ENCODE peak calls at places on chromosomes 2 and 18, in ten cellular contexts. J is dermis blood vessel endothelial cell, U is AML-193, H is Daoy, M is HTR-8/SVneo, L is NCI-H1417 treated with DMSO at 0.1 percent for 48 hours, C is aorta, F is colonic mucosa, P is RKO, E is adrenal gland. K is an unnamed sample.

GRCh38 chr2:134290363-134290762 is 36.5 kb downstream of the MGAT5 start:
- DNase-seq in J (no peak), U (peak), H (no peak), M (no peak), L (no peak), C (no peak), F (no peak), P (no peak), E (no peak), K (no peak)

GRCh38 chr2:195657634-195658540 is 861 bp downstream of the SLC39A10 start:
- DNase-seq in J (peak), U (peak), H (peak), M (no peak), L (no peak), C (peak), F (peak), P (peak), E (peak), K (peak)

GRCh38 chr18:61963705-61964104 is 70.9 kb upstream of the RNF152 start:
- DNase-seq in J (no peak), U (no peak), H (no peak), M (no peak), L (no peak), C (peak), F (no peak), P (no peak), E (peak), K (no peak)

GRCh38 chr2:3823748-3824147 is 120.4 kb downstream of the DCDC2C start:
- DNase-seq in J (no peak), U (no peak), H (no peak), M (no peak), L (no peak), C (no peak), F (no peak), P (no peak), E (no peak), K (no peak)

GRCh38 chr2:199471443-199472057 is 13.8 kb upstream of the SATB2 start:
- DNase-seq in J (peak), U (no peak), H (peak), M (no peak), L (no peak), C (peak), F (peak), P (no peak), E (peak), K (no peak)

GRCh38 chr2:241575624-241576292 is 17.2 kb downstream of the BOK start:
- DNase-seq in J (no peak), U (no peak), H (no peak), M (no peak), L (no peak), C (no peak), F (no peak), P (no peak), E (no peak), K (no peak)

GRCh38 chr18:46578987-46579386 is 78.0 kb downstream of the LOXHD1 start:
- DNase-seq in J (no peak), U (no peak), H (no peak), M (no peak), L (no peak), C (no peak), F (no peak), P (no peak), E (no peak), K (no peak)

GRCh38 chr2:15647622-15648590 is 56.2 kb downstream of the DDX1 start:
- DNase-seq in J (no peak), U (no peak), H (no peak), M (no peak), L (no peak), C (no peak), F (no peak), P (no peak), E (no peak), K (no peak)

GRCh38 chr2:239278941-239279365 is 121.9 kb downstream of the HDAC4 start:
- DNase-seq in J (no peak), U (no peak), H (peak), M (no peak), L (no peak), C (no peak), F (peak), P (no peak), E (peak), K (no peak)

GRCh38 chr2:169776483-169776802 is 22.2 kb upstream of the SSB start:
- DNase-seq in J (no peak), U (no peak), H (peak), M (no peak), L (no peak), C (no peak), F (no peak), P (no peak), E (no peak), K (no peak)

GRCh38 chr2:211931314-211931713 is 607.3 kb downstream of the ERBB4 start:
- DNase-seq in J (no peak), U (no peak), H (no peak), M (no peak), L (no peak), C (no peak), F (no peak), P (no peak), E (no peak), K (no peak)

GRCh38 chr2:86352137-86352931 is 14.9 kb upstream of the REEP1 start:
- DNase-seq in J (no peak), U (no peak), H (no peak), M (no peak), L (no peak), C (no peak), F (no peak), P (no peak), E (no peak), K (no peak)

GRCh38 chr2:127229555-127229954 is 9.5 kb upstream of the CYP27C1 start:
- DNase-seq in J (no peak), U (no peak), H (no peak), M (no peak), L (no peak), C (no peak), F (no peak), P (no peak), E (no peak), K (no peak)